ENCODE peak calls at places on chromosomes 7 and 10, in eight cellular contexts. D is HFF-Myc, T is glutamatergic neuron, P is Caco-2, H is ovary, R is astrocyte of the cerebellum, S is fibroblast of the aortic adventitia, N is upper lobe of left lung. J is an unnamed sample.

GRCh38 chr10:78452782-78453181 is 419.1 kb downstream of the RPS24 start:
- DNase-seq in D (no peak), T (no peak), S (no peak), N (no peak), H (no peak), P (no peak), R (no peak), J (no peak)

GRCh38 chr7:71772783-71773182 is 639.4 kb downstream of the CALN1 start:
- DNase-seq in H (no peak), N (no peak), P (no peak), T (no peak), D (no peak), R (no peak), S (no peak), J (no peak)

GRCh38 chr10:1102392-1102791 is 46.2 kb downstream of the WDR37 start:
- DNase-seq in D (no peak), H (no peak), S (no peak), P (peak), R (no peak), T (no peak), N (no peak), J (no peak)

GRCh38 chr7:27519801-27520200 is 142.9 kb downstream of the HIBADH start:
- DNase-seq in R (no peak), D (no peak), S (no peak), H (no peak), N (no peak), P (no peak), T (peak), J (no peak)

GRCh38 chr10:986137-986825 is 2.0 kb upstream of the GTPBP4 start:
- DNase-seq in H (no peak), R (no peak), S (peak), P (peak), D (no peak), T (no peak), N (peak), J (peak)

GRCh38 chr7:138352570-138353461 is 107.2 kb upstream of the TRIM24 start:
- DNase-seq in N (no peak), P (no peak), S (no peak), D (no peak), T (no peak), H (no peak), R (no peak), J (no peak)

GRCh38 chr10:117619200-117619599 is 76.7 kb downstream of the EMX2 start:
- DNase-seq in P (no peak), D (no peak), S (no peak), H (no peak), R (no peak), T (no peak), N (no peak), J (no peak)

GRCh38 chr10:97186911-97187310 is 1.2 kb upstream of the SLIT1 start:
- DNase-seq in S (no peak), T (no peak), N (no peak), H (no peak), P (no peak), D (no peak), R (no peak), J (no peak)

GRCh38 chr7:99170730-99171074 is 26.8 kb upstream of the SMURF1 start:
- DNase-seq in D (no peak), R (no peak), S (no peak), T (no peak), H (no peak), N (no peak), P (peak), J (no peak)

GRCh38 chr7:108824840-108825540 is 255.3 kb downstream of the DNAJB9 start:
- DNase-seq in N (no peak), D (no peak), T (no peak), P (no peak), S (peak), H (no peak), R (peak), J (no peak)

GRCh38 chr10:95374597-95375209 is 83.9 kb upstream of the PDLIM1 start:
- DNase-seq in D (peak), H (peak), T (peak), R (peak), P (peak), N (peak), S (peak), J (peak)

GRCh38 chr10:121702351-121703320 is 104.4 kb upstream of the FGFR2 start:
- DNase-seq in H (no peak), P (no peak), T (no peak), N (no peak), S (no peak), R (peak), D (no peak), J (no peak)

GRCh38 chr10:112490543-112490942 is 43.5 kb downstream of the VTI1A start:
- DNase-seq in D (no peak), R (no peak), H (no peak), T (no peak), N (peak), P (peak), S (peak), J (peak)

GRCh38 chr10:3689871-3690510 is 95.0 kb downstream of the KLF6 start:
- DNase-seq in R (no peak), H (no peak), D (no peak), P (no peak), S (no peak), T (no peak), N (no peak), J (no peak)

GRCh38 chr10:14579405-14579804 is 195.3 kb downstream of the FAM107B start:
- DNase-seq in H (no peak), R (no peak), S (peak), N (no peak), T (no peak), P (no peak), D (no peak), J (no peak)

GRCh38 chr10:122990278-122990677 is 10.1 kb downstream of the PSTK start:
- DNase-seq in T (no peak), S (no peak), D (no peak), P (no peak), R (no peak), H (no peak), N (no peak), J (no peak)

GRCh38 chr7:99693427-99694200 is 13.8 kb upstream of the CYP3A5 start:
- DNase-seq in H (no peak), T (no peak), R (no peak), S (no peak), P (peak), D (no peak), N (peak), J (peak)

GRCh38 chr7:2730846-2731770 is 43.1 kb downstream of the AMZ1 start:
- DNase-seq in H (no peak), S (no peak), R (no peak), N (no peak), T (no peak), D (no peak), P (peak), J (no peak)

GRCh38 chr7:77734590-77735421 is 38.5 kb downstream of the RSBN1L start:
- DNase-seq in T (no peak), R (no peak), P (peak), D (no peak), N (no peak), S (peak), H (no peak), J (peak)

GRCh38 chr7:105003275-105003674 is 10.7 kb upstream of the KMT2E start:
- DNase-seq in T (no peak), P (no peak), H (no peak), N (peak), R (no peak), S (peak), D (no peak), J (no peak)

GRCh38 chr10:75592888-75593643 is 161.6 kb downstream of the LRMDA start:
- DNase-seq in S (peak), R (no peak), T (no peak), P (no peak), D (no peak), N (no peak), H (no peak), J (no peak)

GRCh38 chr10:75592014-75592842 is 160.8 kb downstream of the LRMDA start:
- DNase-seq in P (no peak), T (no peak), R (no peak), D (no peak), N (no peak), H (no peak), S (no peak), J (no peak)

GRCh38 chr10:75596930-75597629 is 165.7 kb downstream of the LRMDA start:
- DNase-seq in H (no peak), N (no peak), T (no peak), P (no peak), R (no peak), D (no peak), S (no peak), J (no peak)

GRCh38 chr10:75589895-75590654 is 158.7 kb downstream of the LRMDA start:
- DNase-seq in N (no peak), D (no peak), S (no peak), R (no peak), P (no peak), T (no peak), H (no peak), J (no peak)

DNA sequence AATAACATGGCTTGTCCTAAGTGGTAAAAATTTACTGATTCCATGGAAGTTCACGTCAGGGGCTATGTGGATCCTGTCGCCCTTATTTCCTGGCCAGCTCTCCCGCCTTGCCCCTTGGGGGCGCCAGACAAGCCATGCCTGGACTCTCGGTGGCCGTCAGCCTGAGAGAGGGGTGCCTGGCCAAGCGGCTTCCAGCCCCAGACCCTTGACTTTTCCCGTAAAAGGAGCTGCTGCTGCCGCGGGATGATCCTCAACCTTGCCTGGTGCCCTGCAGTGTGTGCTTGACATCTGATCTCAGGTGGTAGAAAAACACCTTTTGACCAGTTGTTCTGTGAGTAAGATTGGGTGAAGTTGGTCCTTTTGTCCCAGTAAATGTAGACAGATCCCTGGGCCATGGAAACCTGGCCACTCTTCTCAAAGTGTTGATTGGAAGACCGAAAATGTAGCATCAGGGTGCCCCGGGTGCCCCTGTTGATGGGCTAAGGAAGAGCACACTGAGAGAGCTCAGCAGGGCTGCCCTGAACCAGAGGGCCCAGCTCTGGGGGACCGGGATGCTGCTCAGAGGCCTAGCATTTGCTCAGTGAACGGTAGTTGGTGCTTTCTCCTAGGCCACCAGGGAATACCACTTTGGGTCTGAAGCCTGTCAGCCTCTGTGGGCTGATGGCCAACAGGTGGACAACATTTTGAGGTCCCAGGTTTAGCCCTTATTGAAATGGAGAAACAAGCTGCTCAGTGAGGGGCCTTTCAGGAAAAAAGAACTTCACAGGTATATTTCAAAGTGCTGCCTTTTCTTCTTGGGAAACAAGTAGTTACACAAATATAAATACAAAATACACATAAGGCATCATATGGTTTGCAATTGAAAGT is 162.5 kb downstream of the LRMDA start:
- DNase-seq in T (no peak), S (no peak), R (no peak), P (no peak), N (no peak), H (no peak), D (no peak), J (no peak)
- TF ChIP-seq CTCF in T (no peak), S (no peak), R (no peak), P (no peak), N (no peak), H (no peak), D (peak), J (no peak)

GRCh38 chr7:17940302-17941170 is at the start of gene SNX13:
- DNase-seq in D (peak), T (peak), R (peak), P (peak), H (peak), S (peak), N (peak), J (peak)
- TF ChIP-seq CTCF in D (no peak), T (no peak), R (peak), P (peak), H (peak), S (peak), N (peak), J (peak)

DNA sequence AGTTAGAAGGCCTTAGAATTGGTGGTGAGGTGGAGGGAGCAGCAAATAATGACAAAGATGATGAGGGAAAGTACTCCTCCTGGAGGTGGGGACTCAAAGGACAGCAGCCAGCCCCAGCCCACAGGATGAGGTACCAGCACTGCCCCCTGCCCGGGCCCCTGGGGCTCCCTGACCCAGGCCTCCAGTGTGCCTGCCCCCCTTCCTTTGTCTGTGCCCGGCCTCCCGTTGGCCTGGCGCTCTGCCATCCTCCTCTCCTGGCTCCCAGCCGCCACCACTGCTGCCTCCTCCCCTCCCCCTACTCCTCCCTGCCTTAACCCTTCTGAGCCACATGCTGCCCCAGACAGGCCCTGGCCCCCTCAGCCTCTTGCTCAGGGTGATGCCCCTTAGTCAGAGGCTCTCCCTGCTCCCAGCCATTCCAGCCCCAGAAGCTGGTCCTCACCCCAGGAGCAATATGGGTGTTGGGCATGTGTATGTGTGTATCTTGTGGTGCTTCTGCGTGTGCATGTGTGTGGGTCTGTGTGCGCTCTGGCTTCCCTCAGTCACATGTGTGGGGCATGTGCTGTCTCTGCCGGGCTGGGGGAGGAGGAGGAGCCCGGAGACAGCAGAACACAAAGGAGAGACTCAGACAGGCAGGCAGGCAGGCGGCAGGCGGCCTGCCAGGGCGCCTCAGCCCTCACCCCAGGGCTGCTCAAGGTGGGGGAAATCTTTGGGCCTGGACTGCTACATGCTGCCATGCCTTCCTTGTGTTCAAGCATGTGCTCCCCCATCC is 2.6 kb downstream of the LDB1 start:
- DNase-seq in D (peak), H (peak), R (no peak), N (peak), S (peak), P (no peak), T (peak), J (peak)
- TF ChIP-seq CTCF in D (peak), H (no peak), R (peak), N (no peak), S (no peak), P (no peak), T (peak), J (no peak)

GRCh38 chr10:108913300-108913699 is 1010.0 kb downstream of the XPNPEP1 start:
- DNase-seq in R (no peak), P (no peak), H (no peak), D (no peak), T (no peak), N (no peak), S (no peak), J (no peak)

GRCh38 chr10:108911814-108912541 is 1011.3 kb downstream of the XPNPEP1 start:
- DNase-seq in P (peak), H (peak), D (peak), T (peak), S (peak), R (peak), N (peak), J (no peak)
- TF ChIP-seq CTCF in P (no peak), H (peak), D (peak), T (no peak), S (peak), R (peak), N (peak), J (no peak)

J was measured in Calu3.